ENCODE peak calls at places on chromosomes 6 and 20, in four cellular contexts. U is left cardiac atrium, A is BE2C, Z is aorta. L is an unnamed sample.

GRCh38 chr20:17507032-17507431 is 24.1 kb downstream of the BFSP1 start:
- DNase-seq in U (no peak), Z (no peak), A (no peak), L (no peak)

GRCh38 chr6:145813285-145814034 is 1.1 kb downstream of the FBXO30 start:
- DNase-seq in A (no peak), U (no peak), Z (no peak), L (no peak)

GRCh38 chr6:43267619-43268347 is 24.5 kb downstream of the TTBK1 start:
- DNase-seq in A (no peak), U (no peak), Z (no peak), L (no peak)

GRCh38 chr6:111157412-111157811 is 70.1 kb downstream of the SLC16A10 start:
- DNase-seq in Z (no peak), U (no peak), A (no peak), L (no peak)

GRCh38 chr6:13272131-13273046 is 55.9 kb downstream of the TBC1D7 start:
- DNase-seq in U (peak), A (no peak), Z (no peak), L (no peak)

GRCh38 chr6:56593801-56594318 is 48.8 kb downstream of the DST start:
- DNase-seq in Z (no peak), U (no peak), A (no peak), L (no peak)

GRCh38 chr20:3904224-3904623 is 15.0 kb downstream of the PANK2 start:
- DNase-seq in A (no peak), U (no peak), Z (no peak), L (no peak)

GRCh38 chr6:73032586-73032985 is 192.7 kb downstream of the KHDC1L start:
- DNase-seq in U (no peak), Z (no peak), A (no peak), L (no peak)

GRCh38 chr6:14596410-14596809 is 478.8 kb downstream of the CD83 start:
- DNase-seq in Z (no peak), A (no peak), U (peak), L (no peak)

GRCh38 chr6:65776332-65776731 is 69.3 kb upstream of the EYS start:
- DNase-seq in U (no peak), Z (no peak), A (no peak), L (no peak)

GRCh38 chr6:68958327-68958726 is 323.2 kb downstream of the ADGRB3 start:
- DNase-seq in Z (no peak), A (no peak), U (no peak), L (no peak)

GRCh38 chr20:2800590-2801458 is at the start of gene CPXM1:
- DNase-seq in A (no peak), U (no peak), Z (peak), L (peak)

GRCh38 chr6:151805286-151805840 is 2.1 kb upstream of the ESR1 start:
- DNase-seq in A (no peak), Z (peak), U (peak), L (no peak)

GRCh38 chr6:56959938-56960337 is 5.0 kb downstream of the BEND6 start:
- DNase-seq in U (no peak), A (no peak), Z (no peak), L (no peak)

GRCh38 chr6:36577298-36577697 is 16.9 kb upstream of the SRSF3 start:
- DNase-seq in Z (no peak), A (no peak), U (no peak), L (no peak)

L was measured in glutamatergic neuron.